ENCODE peak calls at places on chromosomes 1 and 21, in six cellular contexts. D is right cardiac atrium; F is IMR-90; U is CD4-positive, CD25-positive, alpha-beta regulatory T cell; V is tibial artery; S is mammary epithelial cell. N is an unnamed sample.

GRCh38 chr1:29513357-29513756 is 277.0 kb downstream of the PTPRU start:
- DNase-seq in V (peak; percentile 32), D (no peak), U (no peak), F (peak; percentile 70), S (peak; percentile 67), N (no peak)

GRCh38 chr1:21381354-21381753 is 58.6 kb upstream of the NBPF3 start:
- DNase-seq in D (no peak), U (no peak), S (no peak), F (no peak), V (no peak), N (no peak)

GRCh38 chr1:22875240-22875639 is 97.4 kb downstream of the LACTBL1 start:
- DNase-seq in V (no peak), F (no peak), S (no peak), D (no peak), U (no peak), N (no peak)

GRCh38 chr1:2163205-2163604 is 31.4 kb downstream of the FAAP20 start:
- DNase-seq in U (no peak), S (no peak), F (no peak), V (no peak), D (no peak), N (no peak)

GRCh38 chr21:46459356-46460112 is 843 bp downstream of the DIP2A start:
- DNase-seq in U (peak; percentile 7), S (peak; percentile 31), D (peak; percentile 77), V (peak; percentile 77), F (peak; percentile 35), N (peak; percentile 53)

GRCh38 chr1:235818632-235819136 is 48.0 kb downstream of the LYST start:
- DNase-seq in V (no peak), S (no peak), D (no peak), U (no peak), F (no peak), N (no peak)

GRCh38 chr1:89974701-89975470 is 20.0 kb upstream of the ZNF326 start:
- DNase-seq in U (no peak), F (peak; percentile 80), V (no peak), S (peak; percentile 42), D (no peak), N (no peak)

GRCh38 chr1:87180682-87181081 is 148.0 kb upstream of the LMO4 start:
- DNase-seq in U (no peak), D (peak; percentile 60), V (no peak), F (no peak), S (no peak), N (no peak)

GRCh38 chr1:197675475-197676324 is 99.6 kb downstream of the DENND1B start:
- DNase-seq in F (peak; percentile 22), S (peak; percentile 13), D (peak; percentile 57), U (no peak), V (peak; percentile 62), N (no peak)

GRCh38 chr21:44262338-44263048 is 796 bp upstream of the DNMT3L start:
- DNase-seq in F (no peak), V (no peak), S (no peak), U (no peak), D (peak; percentile 47), N (no peak)

GRCh38 chr1:1205769-1206375 is 520 bp downstream of the TNFRSF18 start:
- DNase-seq in F (no peak), U (peak; percentile 1), S (no peak), V (no peak), D (no peak), N (no peak)

DNA sequence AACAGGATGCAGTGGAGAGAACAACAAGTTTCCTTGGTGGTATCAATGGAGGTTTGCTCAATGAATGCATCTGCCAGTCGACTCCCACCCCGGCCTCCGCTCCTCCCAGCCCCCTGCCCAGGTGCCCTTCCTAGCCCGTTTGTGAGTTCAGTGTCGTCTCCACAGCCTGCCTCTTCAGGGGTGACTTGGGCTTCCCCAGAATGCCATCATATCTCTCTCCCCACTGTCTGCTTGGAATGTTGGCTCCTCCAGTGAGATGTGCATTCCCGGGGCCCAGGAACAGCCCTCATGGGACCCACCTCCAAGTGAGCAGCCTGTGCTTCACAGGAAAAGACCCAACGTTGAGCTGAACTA is 30.5 kb downstream of the MATN1 start:
- DNase-seq in V (peak; percentile 29), U (no peak), F (no peak), D (no peak), S (no peak), N (no peak)
- H3K4me1 ChIP-seq in V (no peaks in the 10 kb centered on the region), U (no peaks in the 10 kb centered on the region), F (no peaks in the 10 kb centered on the region), D (no peaks in the 10 kb centered on the region), S (peaks cover 4% of the 10 kb centered on the region), N (no peaks in the 10 kb centered on the region)

DNA sequence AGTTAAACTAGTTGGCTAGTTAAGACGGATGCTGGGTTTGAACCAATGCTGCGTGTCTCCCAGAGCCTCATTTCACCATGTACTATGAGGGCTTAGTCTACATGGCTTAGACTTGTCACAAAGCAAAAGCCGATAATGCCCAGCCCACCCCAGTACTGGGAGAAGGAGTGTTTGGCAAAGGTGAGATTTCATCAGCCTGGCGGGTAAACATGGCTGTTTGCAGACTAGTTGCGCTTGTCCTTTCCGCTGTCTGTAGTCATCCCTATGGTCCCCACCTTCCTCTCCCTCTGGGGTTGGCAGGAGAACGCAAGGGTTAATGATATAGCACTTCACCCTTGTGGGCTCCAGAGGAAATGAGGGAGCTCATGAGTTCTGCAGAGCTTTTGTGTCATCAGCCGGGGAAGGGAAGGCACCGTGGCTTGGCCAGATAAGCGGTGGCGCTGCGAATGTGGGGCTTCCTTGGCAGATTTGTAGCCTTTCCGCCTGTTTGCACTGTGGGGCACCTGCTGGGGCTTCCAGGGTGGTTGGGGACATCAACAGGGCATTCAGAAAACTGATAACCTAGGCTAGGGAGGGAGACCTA is 29.2 kb downstream of the SOX13 start:
- DNase-seq in V (no peak), U (no peak), F (no peak), D (peak; percentile 30), S (no peak), N (no peak)
- H3K4me1 ChIP-seq in V (peaks cover 3% of the 10 kb centered on the region), U (peaks cover 23% of the 10 kb centered on the region), F (peaks cover 8% of the 10 kb centered on the region), D (peaks cover 22% of the 10 kb centered on the region), S (peaks cover 35% of the 10 kb centered on the region), N (peaks cover 42% of the 10 kb centered on the region)

DNA sequence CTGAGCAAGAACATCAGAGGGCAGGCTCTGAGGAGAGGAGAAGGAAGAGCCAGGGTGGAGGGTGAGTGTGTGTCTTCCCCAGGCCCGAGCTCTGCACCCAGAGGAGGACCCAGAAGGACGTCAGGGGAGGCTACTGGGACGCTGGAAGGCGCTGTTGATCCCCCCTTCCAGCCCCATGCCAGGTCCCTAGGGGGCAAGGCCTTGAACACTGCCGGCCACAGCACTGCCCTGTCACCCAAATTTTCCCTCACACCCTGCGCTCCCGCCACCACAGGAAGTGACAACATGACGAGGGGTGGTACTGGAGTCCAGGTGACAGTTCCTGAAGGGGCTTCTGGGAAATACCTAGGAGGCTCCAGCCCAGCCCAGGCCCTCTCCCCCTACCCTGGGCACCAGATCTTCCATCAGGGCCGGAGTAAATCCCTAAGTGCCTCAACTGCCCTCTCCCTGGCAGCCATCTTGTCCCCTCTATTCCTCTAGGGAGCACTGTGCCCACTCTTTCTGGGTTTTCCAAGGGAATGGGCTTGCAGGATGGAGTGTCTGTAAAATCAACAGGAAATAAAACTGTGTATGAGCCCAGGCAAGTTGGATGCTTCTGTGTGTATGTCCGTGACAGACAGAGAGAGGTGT is 17.1 kb downstream of the BCAN start:
- DNase-seq in V (no peak), D (peak; percentile 43), F (no peak), U (no peak), S (no peak), N (no peak)
- H3K4me1 ChIP-seq in V (no peaks in the 10 kb centered on the region), D (peaks cover 36% of the 10 kb centered on the region), F (peaks cover 38% of the 10 kb centered on the region), U (peaks cover 42% of the 10 kb centered on the region), S (peaks cover 41% of the 10 kb centered on the region), N (peaks cover 58% of the 10 kb centered on the region)

GRCh38 chr1:116379057-116379630 is 6.1 kb downstream of the ATP1A1 start:
- DNase-seq in U (no peak), D (no peak), S (no peak), V (no peak), F (peak; percentile 14), N (no peak)

GRCh38 chr1:116379674-116380498 is 6.8 kb downstream of the ATP1A1 start:
- DNase-seq in S (no peak), V (no peak), D (no peak), U (no peak), F (no peak), N (no peak)

GRCh38 chr1:116380499-116381316 is 7.7 kb downstream of the ATP1A1 start:
- DNase-seq in F (no peak), D (no peak), S (no peak), V (no peak), U (no peak), N (no peak)

GRCh38 chr1:116382857-116383256 is 9.8 kb downstream of the ATP1A1 start:
- DNase-seq in D (no peak), F (no peak), S (no peak), U (no peak), V (no peak), N (no peak)

DNA sequence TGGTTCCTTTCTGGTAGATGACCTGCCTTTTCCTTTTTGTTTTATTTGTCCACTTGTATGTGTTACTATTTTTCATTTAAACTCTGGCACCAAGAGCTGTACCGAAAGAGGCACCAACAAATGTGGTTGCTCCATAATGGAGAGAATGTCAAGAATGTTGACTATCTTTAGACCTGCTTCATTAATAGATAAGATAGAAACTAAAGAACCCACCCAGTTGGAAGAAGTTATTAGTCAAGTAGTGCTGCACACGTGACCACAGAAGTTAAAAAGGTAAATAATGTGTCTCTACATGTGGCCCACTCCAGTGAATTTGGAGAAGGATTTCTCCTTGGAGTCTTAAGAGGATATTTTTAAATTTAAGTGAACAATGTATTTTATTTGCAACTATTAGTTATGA is 9.3 kb downstream of the ATP1A1 start:
- DNase-seq in V (no peak), D (no peak), S (no peak), U (no peak), F (peak; percentile 11), N (no peak)
- H3K4me1 ChIP-seq in V (peaks cover 5% of the 10 kb centered on the region), D (peaks cover 24% of the 10 kb centered on the region), S (peaks cover 31% of the 10 kb centered on the region), U (peaks cover 52% of the 10 kb centered on the region), F (peaks cover 11% of the 10 kb centered on the region), N (peaks cover 67% of the 10 kb centered on the region)

DNA sequence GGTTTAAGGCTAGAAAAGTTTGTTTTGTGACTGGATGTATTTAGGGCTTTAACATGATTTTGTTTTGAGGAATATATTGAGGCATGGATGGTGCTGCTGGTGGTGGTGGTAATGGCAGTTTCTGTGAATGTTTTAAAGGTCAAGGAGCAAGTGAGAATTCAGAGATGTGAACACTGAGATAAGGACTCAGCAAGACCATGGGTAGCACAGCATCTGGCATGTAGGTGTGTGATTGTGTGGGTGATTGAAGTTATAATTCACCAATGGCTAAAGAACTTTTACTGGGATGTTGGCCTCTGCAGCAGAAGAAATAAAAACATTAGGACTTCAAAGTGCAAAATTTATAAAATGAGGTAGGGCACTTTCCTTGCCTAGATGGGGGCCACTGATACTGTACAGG is 65.9 kb downstream of the MACF1 start:
- DNase-seq in F (no peak), V (no peak), D (no peak), U (no peak), S (no peak), N (no peak)
- H3K4me1 ChIP-seq in F (peaks cover 19% of the 10 kb centered on the region), V (no peaks in the 10 kb centered on the region), D (peaks cover 29% of the 10 kb centered on the region), U (peaks cover 50% of the 10 kb centered on the region), S (peaks cover 32% of the 10 kb centered on the region), N (peaks cover 56% of the 10 kb centered on the region)

GRCh38 chr1:192702212-192702993 is 66.5 kb downstream of the RGS13 start:
- DNase-seq in U (no peak), D (no peak), V (no peak), F (peak; percentile 89), S (peak; percentile 76), N (no peak)
- H3K4me1 ChIP-seq in U (peaks cover 4% of the 10 kb centered on the region), D (no peaks in the 10 kb centered on the region), V (no peaks in the 10 kb centered on the region), F (peaks cover 8% of the 10 kb centered on the region), S (peaks cover 29% of the 10 kb centered on the region), N (no peaks in the 10 kb centered on the region)